ENCODE peak calls at places on chromosome X, in nine cellular contexts. X is tibial artery, F is cardiac muscle cell, V is ascending aorta, Z is prostate gland, Y is HepG2, K is heart right ventricle, Q is pancreas, E is GM23248. N is an unnamed sample.

GRCh38 chrX:143634373-143634685 is 1.6 kb downstream of the SLITRK4 start:
- DNase-seq in F (no peak), X (no peak), K (no peak), E (no peak), Z (no peak), Q (peak; percentile 51), Y (no peak), V (no peak), N (peak; percentile 23)

GRCh38 chrX:17812763-17813162 is 48.3 kb downstream of the RAI2 start:
- DNase-seq in F (peak; percentile 7), V (no peak), K (no peak), X (no peak), Q (no peak), Z (no peak), E (peak; percentile 30), Y (no peak), N (no peak)

GRCh38 chrX:104113237-104113965 is 1.1 kb downstream of the ZCCHC18 start:
- DNase-seq in Z (peak; percentile 33), X (peak; percentile 25), Q (peak; percentile 61), K (peak; percentile 24), Y (peak; percentile 2), V (peak; percentile 75), F (peak; percentile 55), E (peak; percentile 67), N (peak; percentile 56)

GRCh38 chrX:30965751-30966150 is 76.7 kb upstream of the TAB3 start:
- DNase-seq in K (no peak), Z (no peak), X (no peak), F (no peak), V (no peak), Q (no peak), E (no peak), Y (no peak), N (no peak)

GRCh38 chrX:47191331-47191730 is 2.3 kb upstream of the UBA1 start:
- DNase-seq in Y (no peak), F (no peak), Z (no peak), E (peak; percentile 59), V (no peak), K (no peak), Q (no peak), X (peak; percentile 24), N (peak; percentile 23)

GRCh38 chrX:9278475-9279270 is 186.2 kb upstream of the TBL1X start:
- DNase-seq in K (no peak), Y (no peak), V (no peak), E (peak; percentile 26), Z (no peak), X (no peak), Q (no peak), F (peak; percentile 10), N (no peak)

GRCh38 chrX:14039344-14039743 is 9.7 kb upstream of the GEMIN8 start:
- DNase-seq in Y (peak; percentile 28), Z (peak; percentile 12), X (peak; percentile 45), V (no peak), K (peak; percentile 26), Q (no peak), E (peak; percentile 39), F (peak; percentile 51), N (peak; percentile 45)

GRCh38 chrX:71996826-71997225 is 86.2 kb downstream of the NHSL2 start:
- DNase-seq in Z (no peak), X (peak; percentile 70), K (peak; percentile 38), V (no peak), E (peak; percentile 46), Y (no peak), Q (no peak), F (peak; percentile 57), N (no peak)

GRCh38 chrX:41452565-41452964 is 5.4 kb downstream of the NYX start:
- DNase-seq in E (peak; percentile 50), V (no peak), K (no peak), F (no peak), Q (no peak), Y (no peak), X (no peak), Z (no peak), N (no peak)

GRCh38 chrX:21373637-21374162 is 518 bp upstream of the CNKSR2 start:
- DNase-seq in Y (no peak), V (peak; percentile 73), Q (no peak), K (no peak), Z (peak; percentile 3), F (no peak), X (no peak), E (peak; percentile 22), N (peak; percentile 0)

GRCh38 chrX:76127341-76127740 is 45.5 kb upstream of the PBDC1 start:
- DNase-seq in V (no peak), F (no peak), Q (no peak), Z (no peak), E (no peak), K (no peak), Y (no peak), X (no peak), N (no peak)

GRCh38 chrX:134026732-134027311 is 41.4 kb upstream of the GPC3 start:
- DNase-seq in V (peak; percentile 66), Z (peak; percentile 32), Y (peak; percentile 84), F (peak; percentile 70), Q (no peak), E (peak; percentile 28), K (peak; percentile 5), X (peak; percentile 24), N (peak; percentile 53)

GRCh38 chrX:7252013-7252610 is 104.2 kb upstream of the PUDP start:
- DNase-seq in Z (peak; percentile 79), F (no peak), Q (peak; percentile 64), X (no peak), K (no peak), Y (no peak), E (no peak), V (no peak), N (peak; percentile 45)

GRCh38 chrX:109889289-109890006 is 113.5 kb upstream of the TMEM164 start:
- DNase-seq in Q (no peak), E (peak; percentile 52), Y (peak; percentile 21), V (no peak), F (peak; percentile 54), X (no peak), K (no peak), Z (no peak), N (no peak)

GRCh38 chrX:11210397-11210796 is 82.8 kb upstream of the AMELX start:
- DNase-seq in X (no peak), Z (no peak), V (no peak), Y (no peak), F (peak; percentile 10), E (peak; percentile 8), K (no peak), Q (no peak), N (no peak)

GRCh38 chrX:38799995-38800394 is 1.3 kb upstream of the MID1IP1 start:
- DNase-seq in E (no peak), X (peak; percentile 30), Q (no peak), Z (no peak), V (no peak), F (no peak), Y (peak; percentile 12), K (peak; percentile 8), N (no peak)

DNA sequence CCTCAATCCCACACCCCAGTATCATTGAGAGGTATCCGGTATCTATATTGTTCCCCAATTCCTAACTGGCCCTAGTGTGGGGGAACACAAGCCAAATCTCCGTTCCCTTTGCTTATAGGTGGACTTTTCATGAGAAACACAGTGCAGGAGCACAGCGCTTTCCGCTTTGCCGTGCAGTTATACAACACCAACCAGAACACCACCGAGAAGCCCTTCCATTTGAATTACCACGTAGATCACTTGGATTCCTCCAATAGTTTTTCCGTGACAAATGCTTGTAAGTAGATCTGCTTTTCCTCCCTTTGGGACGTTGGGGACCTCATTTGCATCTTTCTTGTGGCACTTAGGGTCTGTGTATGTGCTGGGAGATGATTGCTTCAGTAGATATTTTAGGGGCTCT is 1.6 kb downstream of the GRIA3 start:
- DNase-seq in F (no peak), Z (no peak), K (no peak), V (no peak), Q (no peak), Y (no peak), E (peak; percentile 56), X (no peak), N (no peak)
- H3K4me3 ChIP-seq in F (peak overlapping the region; percentile 52), Z (no peak overlapping the region), K (no peak overlapping the region), V (peak overlapping the region; percentile 60), Q (no peak overlapping the region), Y (no peak overlapping the region), E (peak overlapping the region; percentile 87), X (peak overlapping the region; percentile 60), N (no peak overlapping the region)

DNA sequence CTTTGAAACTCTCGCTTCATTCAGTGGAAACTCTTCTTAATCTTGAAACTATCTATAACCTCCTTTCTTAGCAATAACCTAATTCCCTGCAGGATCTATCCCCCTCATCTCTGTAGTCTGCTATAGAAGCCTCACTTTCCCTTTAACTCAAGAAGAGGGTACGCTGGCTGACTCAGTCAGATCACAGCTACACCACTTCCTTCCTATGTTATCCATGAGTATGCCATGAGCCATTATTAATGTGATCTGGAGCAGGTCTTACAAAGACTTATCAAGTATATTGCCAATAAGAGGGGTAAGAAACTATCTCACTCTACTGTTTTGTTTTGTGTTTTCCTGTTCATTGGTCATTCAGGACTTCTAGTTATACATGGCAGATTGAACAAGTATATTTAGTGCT is 165.3 kb downstream of the PJA1 start:
- DNase-seq in Q (no peak), V (no peak), Y (no peak), E (no peak), X (no peak), F (no peak), K (no peak), Z (no peak), N (no peak)
- H3K27ac ChIP-seq in Q (no peak overlapping the region), V (no peak overlapping the region), Y (no peak overlapping the region), E (no peak overlapping the region), X (no peak overlapping the region), F (no peak overlapping the region), K (no peak overlapping the region), Z (no peak overlapping the region), N (no peak overlapping the region)

GRCh38 chrX:2345562-2345961 is 155.2 kb downstream of the DHRSX start:
- DNase-seq in F (no peak), Z (no peak), Y (no peak), Q (no peak), E (no peak), V (no peak), X (no peak), K (no peak), N (no peak)

GRCh38 chrX:2346158-2346557 is 154.6 kb downstream of the DHRSX start:
- DNase-seq in Q (no peak), Y (no peak), Z (no peak), X (no peak), E (no peak), F (no peak), V (no peak), K (no peak), N (no peak)

GRCh38 chrX:2351321-2351720 is 149.5 kb downstream of the DHRSX start:
- DNase-seq in Y (no peak), X (no peak), Z (no peak), F (peak; percentile 59), Q (no peak), K (no peak), E (peak; percentile 84), V (no peak), N (no peak)

GRCh38 chrX:2351999-2352995 is 148.5 kb downstream of the DHRSX start:
- DNase-seq in V (no peak), Z (no peak), X (no peak), Y (no peak), F (peak; percentile 73), Q (no peak), K (no peak), E (peak; percentile 84), N (no peak)

GRCh38 chrX:2348225-2348624 is 152.6 kb downstream of the DHRSX start:
- DNase-seq in X (no peak), E (no peak), K (no peak), F (no peak), Y (no peak), Z (no peak), Q (no peak), V (no peak), N (no peak)
- H3K4me1 ChIP-seq in X (no peaks in the 10 kb centered on the region), E (peaks cover 14% of the 10 kb centered on the region), K (peaks cover 24% of the 10 kb centered on the region), F (peaks cover 6% of the 10 kb centered on the region), Y (no peaks in the 10 kb centered on the region), Z (no peaks in the 10 kb centered on the region), Q (no peaks in the 10 kb centered on the region), V (no peaks in the 10 kb centered on the region), N (no peaks in the 10 kb centered on the region)

GRCh38 chrX:153669174-153669890 is 4.3 kb downstream of the PNCK start:
- DNase-seq in X (no peak), V (no peak), E (peak; percentile 41), Q (peak; percentile 70), Z (no peak), Y (no peak), K (no peak), F (peak; percentile 18), N (no peak)
- H3K4me3 ChIP-seq in X (no peak overlapping the region), V (no peak overlapping the region), E (no peak overlapping the region), Q (no peak overlapping the region), Z (no peak overlapping the region), Y (no peak overlapping the region), K (no peak overlapping the region), F (no peak overlapping the region), N (no peak overlapping the region)

N was measured in thyroid gland.